ENCODE peak calls at places on chromosomes 11 and 22, in six cellular contexts. U is brain microvascular endothelial cell, L is A673, N is HFF-Myc, C is psoas muscle, K is HFFc6. T is an unnamed sample.

GRCh38 chr11:70244698-70245097 is 25.8 kb upstream of the PPFIA1 start:
- DNase-seq in U (peak), L (no peak), N (no peak), C (no peak), K (peak), T (peak)

GRCh38 chr11:66328036-66328306 is 8.3 kb downstream of the RIN1 start:
- DNase-seq in U (no peak), L (no peak), N (no peak), C (no peak), K (peak), T (no peak)

GRCh38 chr11:103927535-103927934 is 108.9 kb upstream of the DDI1 start:
- DNase-seq in U (no peak), L (peak), N (no peak), C (no peak), K (peak), T (no peak)

GRCh38 chr11:45048870-45049825 is 97.3 kb upstream of the PRDM11 start:
- DNase-seq in U (no peak), L (no peak), N (no peak), C (no peak), K (no peak), T (no peak)

GRCh38 chr22:45201678-45202332 is 38.1 kb downstream of the NUP50 start:
- DNase-seq in U (peak), L (no peak), N (no peak), C (no peak), K (peak), T (peak)

GRCh38 chr11:19869466-19869865 is 156.8 kb downstream of the NAV2 start:
- DNase-seq in U (no peak), L (no peak), N (no peak), C (no peak), K (no peak), T (no peak)

GRCh38 chr11:101180481-101180880 is 50.9 kb upstream of the PGR start:
- DNase-seq in U (no peak), L (no peak), N (no peak), C (no peak), K (no peak), T (no peak)

GRCh38 chr11:112279901-112280267 is 19.2 kb upstream of the PLET1 start:
- DNase-seq in U (peak), L (peak), N (no peak), C (peak), K (no peak), T (no peak)

GRCh38 chr11:120563698-120564572 is 52.4 kb downstream of the GRIK4 start:
- DNase-seq in U (no peak), L (peak), N (no peak), C (peak), K (no peak), T (no peak)

GRCh38 chr11:29629281-29629680 is 387.5 kb downstream of the KCNA4 start:
- DNase-seq in U (peak), L (no peak), N (no peak), C (no peak), K (peak), T (no peak)

GRCh38 chr11:10866893-10867331 is 9.1 kb upstream of the ZBED5 start:
- DNase-seq in U (peak), L (no peak), N (no peak), C (no peak), K (peak), T (no peak)

GRCh38 chr11:133134561-133135173 is 397.6 kb downstream of the OPCML start:
- DNase-seq in U (peak), L (peak), N (no peak), C (peak), K (no peak), T (peak)

GRCh38 chr22:42233879-42234278 is 36.6 kb downstream of the TCF20 start:
- DNase-seq in U (no peak), L (no peak), N (no peak), C (no peak), K (no peak), T (no peak)

GRCh38 chr22:27853404-27853803 is 51.8 kb upstream of the MN1 start:
- DNase-seq in U (no peak), L (no peak), N (no peak), C (no peak), K (no peak), T (no peak)

GRCh38 chr11:113664069-113664980 is 41.8 kb downstream of the TMPRSS5 start:
- DNase-seq in U (peak), L (peak), N (peak), C (no peak), K (peak), T (no peak)

GRCh38 chr11:126496576-126497403 is 141.3 kb downstream of the ST3GAL4 start:
- DNase-seq in U (no peak), L (no peak), N (no peak), C (no peak), K (no peak), T (no peak)

GRCh38 chr22:24803064-24803542 is 2.9 kb upstream of the SGSM1 start:
- DNase-seq in U (peak), L (peak), N (peak), C (peak), K (peak), T (no peak)

GRCh38 chr11:20609727-20610707 is 10.6 kb downstream of the SLC6A5 start:
- DNase-seq in U (peak), L (peak), N (peak), C (peak), K (peak), T (peak)

GRCh38 chr11:3077846-3078440 is 20.7 kb upstream of the CARS1 start:
- DNase-seq in U (no peak), L (no peak), N (no peak), C (no peak), K (no peak), T (no peak)

GRCh38 chr11:69344570-69345145 is 50.7 kb downstream of the MYEOV start:
- DNase-seq in U (no peak), L (peak), N (no peak), C (no peak), K (no peak), T (no peak)

GRCh38 chr11:70210516-70210915 is 7.4 kb downstream of the FADD start:
- DNase-seq in U (peak), L (no peak), N (no peak), C (no peak), K (no peak), T (no peak)

GRCh38 chr11:67439321-67440228 is 2.1 kb upstream of the PTPRCAP start:
- DNase-seq in U (no peak), L (peak), N (no peak), C (no peak), K (peak), T (no peak)

GRCh38 chr11:17822021-17822781 is 87.6 kb downstream of the KCNC1 start:
- DNase-seq in U (peak), L (no peak), N (no peak), C (peak), K (peak), T (no peak)

GRCh38 chr11:115653926-115654325 is 149.7 kb upstream of the CADM1 start:
- DNase-seq in U (no peak), L (no peak), N (peak), C (no peak), K (no peak), T (no peak)

GRCh38 chr11:124762077-124762623 is at the start of gene ESAM:
- DNase-seq in U (no peak), L (no peak), N (no peak), C (peak), K (no peak), T (peak)

GRCh38 chr22:50015451-50016307 is 3.1 kb upstream of the IL17REL start:
- DNase-seq in U (no peak), L (no peak), N (no peak), C (no peak), K (no peak), T (no peak)

GRCh38 chr11:95067042-95067827 is 516 bp downstream of the SRSF8 start:
- DNase-seq in U (peak), L (peak), N (no peak), C (peak), K (peak), T (peak)

GRCh38 chr22:46830001-46830715 is 67.7 kb downstream of the TBC1D22A start:
- DNase-seq in U (peak), L (peak), N (no peak), C (peak), K (peak), T (peak)

GRCh38 chr11:102438311-102439062 is 14.1 kb downstream of the TMEM123 start:
- DNase-seq in U (peak), L (no peak), N (no peak), C (no peak), K (no peak), T (no peak)

GRCh38 chr22:31081963-31082605 is 966 bp downstream of the SMTN start:
- DNase-seq in U (peak), L (no peak), N (no peak), C (peak), K (peak), T (peak)

GRCh38 chr22:43957871-43958270 is 2.6 kb downstream of the SAMM50 start:
- DNase-seq in U (peak), L (no peak), N (no peak), C (no peak), K (no peak), T (no peak)

GRCh38 chr11:126084608-126084912 is 21.9 kb upstream of the CDON start:
- DNase-seq in U (no peak), L (no peak), N (no peak), C (no peak), K (no peak), T (no peak)

GRCh38 chr11:73308963-73309960 is 1.2 kb downstream of the ARHGEF17 start:
- DNase-seq in U (peak), L (peak), N (peak), C (peak), K (peak), T (peak)

GRCh38 chr11:129402196-129402595 is 26.5 kb downstream of the BARX2 start:
- DNase-seq in U (no peak), L (no peak), N (no peak), C (no peak), K (no peak), T (no peak)

GRCh38 chr22:35443790-35444684 is 44.1 kb downstream of the MCM5 start:
- DNase-seq in U (no peak), L (no peak), N (no peak), C (no peak), K (no peak), T (no peak)

GRCh38 chr11:68038226-68038717 is 553 bp upstream of the TCIRG1 start:
- DNase-seq in U (no peak), L (no peak), N (no peak), C (peak), K (no peak), T (no peak)

GRCh38 chr22:22745225-22746060 is 101.0 kb downstream of the GGTLC2 start:
- DNase-seq in U (peak), L (peak), N (no peak), C (no peak), K (peak), T (no peak)

GRCh38 chr11:62727007-62727832 is at the start of gene HNRNPUL2:
- DNase-seq in U (peak), L (peak), N (peak), C (peak), K (peak), T (peak)
- TF ChIP-seq CTCF in U (no peak), L (no peak), N (no peak), C (no peak), K (peak), T (no peak)

DNA sequence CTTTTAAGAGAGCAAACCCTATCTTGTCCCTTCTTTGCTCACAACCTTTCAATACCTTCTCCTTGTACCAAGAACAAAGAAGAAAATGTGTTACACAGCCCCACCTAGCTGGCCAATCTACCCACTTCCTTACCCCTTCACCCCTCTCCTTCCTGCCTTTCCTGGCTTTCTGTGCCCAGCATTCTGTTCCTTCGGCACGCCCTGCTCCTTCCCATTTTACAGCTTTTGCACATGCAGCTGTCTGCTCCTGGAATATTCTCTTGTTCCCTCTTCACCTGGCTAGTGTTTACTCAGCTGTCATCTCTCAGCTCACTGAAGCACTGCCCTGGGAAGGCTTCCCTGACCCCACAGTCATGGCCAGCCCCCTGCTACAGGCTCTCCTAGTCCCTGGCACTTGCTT is 30.6 kb downstream of the SERPINH1 start:
- DNase-seq in U (no peak), L (no peak), N (no peak), C (no peak), K (no peak), T (no peak)
- TF ChIP-seq CTCF in U (no peak), L (no peak), N (no peak), C (no peak), K (no peak), T (no peak)

DNA sequence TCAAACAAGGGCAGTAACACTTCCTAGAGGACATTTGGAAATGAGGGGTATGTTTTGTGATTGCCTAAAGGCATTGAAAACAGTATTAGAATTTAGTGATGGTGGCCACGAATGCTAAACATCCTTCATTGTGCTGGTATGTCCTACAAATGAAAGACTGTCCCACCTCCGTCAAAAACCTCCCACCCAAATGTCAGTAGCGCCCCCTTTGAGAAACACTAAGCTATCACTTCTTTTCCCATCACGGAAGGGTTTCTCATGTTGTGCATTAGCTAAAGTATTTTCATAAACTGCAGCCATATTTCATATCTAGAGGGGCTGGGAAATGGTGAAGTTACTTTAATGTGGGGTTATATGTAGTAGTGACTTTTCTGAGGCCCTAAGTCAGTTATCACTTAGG is 1403.3 kb upstream of the TENM4 start:
- DNase-seq in U (no peak), L (no peak), N (no peak), C (no peak), K (no peak), T (no peak)
- TF ChIP-seq CTCF in U (no peak), L (peak), N (no peak), C (no peak), K (no peak), T (no peak)

GRCh38 chr11:31882951-31883392 is 71.8 kb upstream of the PAX6 start:
- DNase-seq in U (peak), L (peak), N (no peak), C (no peak), K (no peak), T (peak)

GRCh38 chr11:31883435-31883834 is 72.3 kb upstream of the PAX6 start:
- DNase-seq in U (no peak), L (no peak), N (no peak), C (no peak), K (no peak), T (no peak)

GRCh38 chr11:31881825-31882224 is 70.7 kb upstream of the PAX6 start:
- DNase-seq in U (no peak), L (no peak), N (no peak), C (no peak), K (no peak), T (peak)

GRCh38 chr11:31884080-31884479 is 73.0 kb upstream of the PAX6 start:
- DNase-seq in U (no peak), L (no peak), N (no peak), C (no peak), K (no peak), T (no peak)

GRCh38 chr11:31887180-31887579 is 76.1 kb upstream of the PAX6 start:
- DNase-seq in U (no peak), L (peak), N (no peak), C (no peak), K (no peak), T (no peak)
- TF ChIP-seq CTCF in U (peak), L (peak), N (peak), C (no peak), K (peak), T (peak)

GRCh38 chr11:46234261-46234660 is 43.2 kb upstream of the CREB3L1 start:
- DNase-seq in U (no peak), L (no peak), N (no peak), C (no peak), K (no peak), T (peak)

DNA sequence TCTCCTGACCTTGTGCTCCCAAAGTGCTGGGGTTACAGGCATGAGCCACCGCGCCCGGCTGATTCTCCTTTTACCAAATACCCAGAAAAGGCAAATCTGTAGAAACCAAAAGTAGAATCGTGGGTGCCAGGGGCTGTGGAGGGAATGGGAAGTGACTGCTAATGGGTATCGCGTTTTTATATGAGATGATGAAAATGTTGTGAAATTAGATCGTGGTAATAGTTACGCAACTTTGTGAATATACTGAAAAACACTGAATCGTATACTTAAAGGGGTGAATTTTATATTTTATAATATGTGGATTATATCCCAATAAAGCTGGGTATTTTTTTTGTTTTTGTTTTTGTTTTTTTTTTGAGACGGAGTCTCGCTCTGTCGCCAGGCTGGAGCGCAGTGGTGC is 48.2 kb upstream of the CREB3L1 start:
- DNase-seq in U (no peak), L (no peak), N (no peak), C (no peak), K (no peak), T (no peak)
- TF ChIP-seq CTCF in U (no peak), L (no peak), N (no peak), C (no peak), K (no peak), T (no peak)

DNA sequence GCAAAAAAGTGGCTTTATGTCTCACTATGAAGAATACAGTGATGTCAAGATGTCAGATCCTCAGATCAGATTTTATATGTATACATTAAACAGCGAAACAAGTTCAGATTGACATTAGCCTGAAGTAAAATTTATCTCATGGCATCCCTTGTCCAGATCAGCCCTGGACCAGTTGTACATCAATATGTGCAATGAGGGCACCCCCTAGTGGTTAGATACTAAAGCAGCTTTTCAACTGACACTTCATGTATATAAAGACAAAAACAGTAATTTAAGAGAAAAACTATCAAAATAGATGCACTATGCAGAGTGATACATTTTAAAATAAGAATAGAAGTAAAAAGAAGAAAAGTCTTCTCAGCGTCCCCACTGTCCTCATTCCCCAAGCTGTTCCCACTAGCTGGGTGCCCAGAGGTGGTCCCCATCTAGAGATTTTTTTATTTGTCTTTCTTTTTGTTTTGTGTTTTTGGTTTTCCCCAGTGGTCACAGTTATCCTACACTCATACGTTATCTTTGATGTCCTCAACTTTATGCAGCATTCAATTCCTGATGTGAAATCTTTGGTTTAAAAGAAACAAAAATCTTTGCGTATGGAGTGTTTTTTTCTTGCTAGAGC is 2193.4 kb upstream of the RAG2 start:
- DNase-seq in U (peak), L (peak), N (peak), C (no peak), K (peak), T (peak)
- TF ChIP-seq CTCF in U (peak), L (peak), N (peak), C (peak), K (peak), T (peak)

DNA sequence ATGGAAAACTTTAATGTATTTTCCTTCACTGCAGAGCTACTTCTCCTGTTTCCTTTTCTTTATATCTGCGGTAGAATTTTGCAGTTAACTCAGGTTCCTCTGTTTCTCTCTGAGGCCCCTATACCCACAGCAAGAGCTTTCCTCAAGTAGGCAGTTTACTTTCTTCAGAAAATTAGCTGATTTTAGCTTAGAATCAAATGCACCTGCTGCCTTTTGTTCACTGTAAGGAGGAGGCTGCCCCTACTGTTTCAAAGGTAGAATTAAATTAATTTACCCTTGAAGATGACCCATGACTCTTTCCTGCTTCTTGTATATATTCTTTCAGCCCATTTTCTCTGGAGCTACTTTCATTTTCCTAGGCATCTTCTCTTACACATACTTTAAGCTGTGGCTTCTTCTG is 68.7 kb upstream of the GDPD4 start:
- DNase-seq in U (no peak), L (no peak), N (no peak), C (no peak), K (no peak), T (no peak)
- TF ChIP-seq CTCF in U (no peak), L (no peak), N (no peak), C (no peak), K (peak), T (peak)

T was measured in PC-9.